ENCODE peak calls at places on chromosomes 12 and 14, in eight cellular contexts. I, A, U, F, B, T, N and W are unnamed samples.

GRCh38 chr14:24439830-24440605 is 2.6 kb downstream of the SDR39U1 start:
- DNase-seq in F (no peak), U (no peak), I (no peak), A (no peak), B (no peak), T (no peak), N (no peak), W (no peak)

GRCh38 chr12:92290016-92290685 is 144.5 kb upstream of the BTG1 start:
- DNase-seq in F (no peak), U (no peak), I (no peak), T (peak; percentile 66), N (no peak), A (no peak), B (no peak), W (peak; percentile 56)

GRCh38 chr14:96139169-96139568 is 65.5 kb upstream of the BDKRB2 start:
- DNase-seq in B (no peak), N (no peak), A (no peak), F (no peak), U (no peak), T (no peak), I (no peak), W (no peak)

GRCh38 chr12:52945389-52946232 is 3.3 kb upstream of the KRT18 start:
- DNase-seq in A (no peak), T (peak; percentile 59), B (no peak), I (peak; percentile 90), U (peak; percentile 62), N (peak; percentile 72), F (no peak), W (no peak)

GRCh38 chr12:48008349-48008748 is 4.1 kb upstream of the COL2A1 start:
- DNase-seq in F (no peak), U (no peak), A (no peak), B (no peak), I (no peak), N (no peak), T (no peak), W (no peak)

GRCh38 chr14:68652433-68652690 is 140.5 kb downstream of the ZFP36L1 start:
- DNase-seq in N (no peak), A (no peak), T (no peak), B (no peak), I (no peak), U (no peak), F (no peak), W (no peak)

GRCh38 chr14:105092912-105093425 is 27.7 kb upstream of the GPR132 start:
- DNase-seq in I (no peak), U (peak; percentile 70), N (peak; percentile 88), F (no peak), T (peak; percentile 59), B (peak; percentile 72), A (no peak), W (no peak)

GRCh38 chr12:32903318-32903717 is 6.7 kb upstream of the PKP2 start:
- DNase-seq in N (no peak), B (no peak), F (no peak), I (no peak), U (no peak), T (no peak), A (no peak), W (no peak)

GRCh38 chr14:20873370-20874177 is 17.6 kb upstream of the RNASE3 start:
- DNase-seq in B (peak; percentile 87), I (peak; percentile 97), T (peak; percentile 64), F (peak; percentile 28), A (peak; percentile 37), N (peak; percentile 94), U (peak; percentile 85), W (peak; percentile 77)

GRCh38 chr12:122950276-122950675 is 16.0 kb downstream of the ABCB9 start:
- DNase-seq in F (no peak), T (no peak), N (no peak), I (no peak), U (no peak), B (no peak), A (no peak), W (no peak)

GRCh38 chr12:65495233-65495632 is 216.8 kb downstream of the MSRB3 start:
- DNase-seq in B (no peak), T (peak; percentile 68), U (no peak), F (no peak), A (peak; percentile 20), I (no peak), N (no peak), W (peak; percentile 77)

DNA sequence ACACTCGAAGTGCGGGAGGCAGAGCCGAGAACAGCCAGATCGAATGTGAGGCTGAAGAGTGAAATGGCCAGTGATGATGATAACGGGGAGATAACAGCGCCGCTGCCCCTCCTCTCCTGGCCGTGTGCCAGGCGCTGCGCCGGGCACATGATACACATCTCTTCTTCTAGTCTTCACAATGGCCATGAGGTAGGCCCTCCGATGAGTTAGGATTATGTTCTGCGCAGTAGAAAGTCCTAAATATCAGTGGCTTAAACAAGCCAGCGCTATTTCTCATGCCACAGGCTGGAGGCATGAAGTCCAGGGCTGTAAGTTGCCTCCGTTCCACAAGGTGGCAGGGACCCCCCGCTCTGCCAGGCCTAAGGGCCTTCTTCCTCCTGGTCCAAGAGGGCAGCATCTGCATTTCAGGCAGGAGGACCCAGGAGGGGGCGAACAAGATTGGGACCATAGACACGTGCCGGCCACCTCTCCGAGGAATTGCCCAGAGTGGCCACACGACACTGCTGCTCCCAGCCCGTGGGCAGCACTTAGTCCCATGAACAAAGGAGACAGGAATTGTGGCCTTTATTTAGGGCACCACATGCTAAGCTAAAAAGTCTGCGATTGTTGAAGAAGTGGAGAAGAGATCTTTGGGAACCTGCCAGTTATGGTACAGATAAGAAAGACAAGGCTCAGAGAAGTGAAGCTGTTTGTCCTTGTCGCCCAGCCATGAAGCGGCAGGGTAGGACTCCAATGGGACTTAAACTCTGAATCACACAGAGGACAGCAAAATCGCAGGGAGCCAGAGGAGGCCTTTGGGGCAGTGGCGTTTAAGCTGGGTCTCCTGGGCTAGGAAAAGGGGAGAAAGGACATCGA is 10.9 kb upstream of the HVCN1 start:
- DNase-seq in N (no peak), I (peak; percentile 43), A (no peak), B (no peak), F (no peak), T (no peak), U (no peak), W (no peak)
- TF ChIP-seq CTCF in N (no peak), I (peak; percentile 69), A (no peak), B (peak; percentile 36), F (no peak), T (no peak), U (no peak), W (no peak)

GRCh38 chr14:75069811-75070145 is 337 bp downstream of the ZC2HC1C start:
- DNase-seq in T (no peak), U (no peak), I (peak; percentile 82), N (no peak), F (no peak), B (no peak), A (no peak), W (no peak)

GRCh38 chr14:75067212-75067611 is 2.2 kb upstream of the ZC2HC1C start:
- DNase-seq in N (no peak), I (no peak), A (no peak), T (no peak), U (no peak), F (no peak), B (no peak), W (no peak)

GRCh38 chr14:75068294-75069020 is 984 bp upstream of the ZC2HC1C start:
- DNase-seq in F (no peak), T (no peak), N (no peak), I (peak; percentile 40), B (no peak), A (no peak), U (no peak), W (no peak)

GRCh38 chr14:75069021-75069810 is at the start of gene ZC2HC1C:
- DNase-seq in N (peak; percentile 99), B (peak; percentile 97), I (peak; percentile 97), F (peak; percentile 75), A (no peak), T (peak; percentile 83), U (peak; percentile 97), W (peak; percentile 87)

DNA sequence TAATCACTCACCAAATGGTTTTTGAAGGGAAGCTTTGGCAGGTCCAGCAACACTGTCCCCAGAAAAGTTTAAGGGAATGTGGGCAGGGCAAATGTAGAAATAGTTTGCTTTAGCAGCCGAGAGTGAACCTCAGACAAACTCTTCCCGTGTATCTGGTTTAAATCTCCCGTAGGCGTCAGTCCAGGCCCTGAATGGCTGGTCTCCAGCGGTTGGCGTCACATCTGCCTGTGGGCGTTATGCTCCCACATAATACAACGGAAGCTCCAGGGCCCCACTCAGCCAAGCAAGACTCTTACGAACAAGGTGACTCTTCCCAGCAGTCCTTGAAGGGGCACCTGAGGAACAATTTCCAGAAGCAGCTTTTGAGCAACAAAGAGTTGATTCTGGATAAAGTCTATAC is 942 bp downstream of the ZC2HC1C start:
- DNase-seq in N (no peak), U (no peak), T (peak; percentile 62), I (no peak), F (no peak), A (no peak), B (no peak), W (peak; percentile 78)
- H3K4me3 ChIP-seq in N (peak overlapping the region; percentile 58), U (no peak overlapping the region), T (no peak overlapping the region), I (peak overlapping the region; percentile 61), F (no peak overlapping the region), A (no peak overlapping the region), B (peak overlapping the region; percentile 70), W (no peak overlapping the region)

DNA sequence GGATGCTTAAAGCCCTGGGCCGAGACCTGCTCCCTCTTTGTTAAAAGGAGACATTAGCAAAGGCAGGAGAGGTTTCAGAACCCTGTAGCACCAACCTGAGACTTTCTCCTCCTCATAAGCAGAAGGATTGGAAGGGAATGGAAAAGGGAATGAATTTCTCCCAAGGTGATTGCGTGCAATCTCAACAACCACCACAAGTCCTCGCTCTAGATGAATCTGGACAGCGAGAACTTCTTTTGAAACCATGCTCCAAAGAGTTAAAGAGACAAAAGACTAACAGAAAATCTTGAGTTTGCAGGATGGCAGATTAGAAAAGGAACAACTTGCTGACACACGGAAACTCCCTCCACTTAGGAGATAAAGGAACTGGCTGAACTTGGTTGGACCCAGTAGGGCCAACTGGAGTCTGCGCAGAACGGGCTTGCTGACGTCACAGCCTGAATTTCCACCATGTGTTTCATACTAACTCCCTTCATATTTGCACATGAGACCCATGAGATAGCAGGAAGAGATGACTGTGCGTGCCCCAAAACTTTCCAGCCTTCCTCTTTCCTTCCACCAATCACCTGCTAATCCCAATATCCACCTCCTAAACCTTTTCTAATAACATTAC is 137.0 kb downstream of the PTPN11 start:
- DNase-seq in F (no peak), U (no peak), A (no peak), I (peak; percentile 49), T (no peak), N (no peak), B (no peak), W (no peak)
- TF ChIP-seq CTCF in F (no peak), U (no peak), A (no peak), I (peak; percentile 20), T (no peak), N (no peak), B (no peak), W (no peak)

DNA sequence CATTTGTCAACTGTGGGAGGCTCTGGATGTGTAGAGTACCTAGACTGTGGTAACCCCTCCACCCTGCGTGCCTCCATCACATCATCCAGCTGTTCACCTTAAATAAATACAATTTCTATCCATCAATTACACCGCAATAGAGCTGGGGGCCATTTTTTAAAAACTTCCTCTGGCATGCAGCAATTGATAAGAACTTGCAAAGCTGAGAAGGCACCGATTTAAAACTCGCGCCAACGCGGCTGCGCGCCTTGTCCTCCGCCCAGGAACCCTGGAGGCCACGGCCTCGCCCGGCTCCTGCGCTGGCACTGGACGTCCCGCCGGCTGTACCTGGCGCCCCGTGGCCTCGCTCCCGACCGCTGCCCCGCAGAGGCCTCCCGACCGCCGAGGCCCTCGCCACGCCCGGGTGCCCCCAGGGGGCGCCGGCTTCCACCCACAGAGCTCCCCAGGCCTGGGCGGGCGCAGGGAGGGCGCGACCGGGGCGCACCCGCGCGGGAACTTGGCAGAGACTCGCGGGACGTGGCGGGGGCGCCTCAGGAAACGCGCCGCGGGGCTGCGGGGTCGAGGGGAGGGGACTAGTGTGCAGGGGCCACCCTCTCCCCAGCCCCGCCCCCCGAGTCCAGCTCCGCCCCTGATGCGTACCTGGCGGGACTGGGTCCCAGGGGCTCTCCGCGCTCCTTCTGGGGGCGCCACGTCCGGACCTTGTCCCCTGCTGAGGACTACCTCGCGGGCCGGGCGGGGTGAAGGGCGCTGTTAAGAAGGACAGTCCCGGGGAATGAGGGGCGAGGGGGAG is 65.6 kb downstream of the TNFAIP2 start:
- DNase-seq in B (peak; percentile 36), I (peak; percentile 56), U (peak; percentile 37), T (peak; percentile 29), N (peak; percentile 67), F (no peak), A (no peak), W (no peak)
- H3K4me3 ChIP-seq in B (peak overlapping the region; percentile 60), I (peak overlapping the region; percentile 69), U (peak overlapping the region; percentile 52), T (peak overlapping the region; percentile 50), N (peak overlapping the region; percentile 32), F (peak overlapping the region; percentile 60), A (peak overlapping the region; percentile 13), W (no peak overlapping the region)